ENCODE peak calls at places on chromosomes 12 and 14, in nine cellular contexts. D is endodermal cell, Z is lower lobe of right lung, T is Panc1, L is Peyer's patch, R is GM23338, W is PC-3, C is hepatocyte, Y is lung. E is an unnamed sample.
A peak's percentile ranks its signal among the peaks of the same experiment; 100 is the strongest.

GRCh38 chr14:22221508-22221907 is 367.5 kb downstream of the DAD1 start:
- DNase-seq in R (peak; percentile 61), L (no peak), W (peak; percentile 72), T (no peak), C (peak; percentile 27), Z (no peak), D (no peak), Y (no peak), E (no peak)

GRCh38 chr14:104999361-104999760 is 13.8 kb downstream of the CLBA1 start:
- DNase-seq in Z (peak; percentile 11), Y (no peak), C (no peak), L (no peak), W (no peak), T (no peak), D (no peak), R (no peak), E (no peak)

GRCh38 chr12:131613186-131613585 is 97.7 kb upstream of the SFSWAP start:
- DNase-seq in Y (no peak), Z (no peak), W (no peak), D (no peak), C (no peak), T (no peak), L (no peak), R (no peak), E (no peak)

GRCh38 chr12:26212988-26213387 is 17.6 kb downstream of the SSPN start:
- DNase-seq in Z (no peak), W (no peak), L (no peak), T (no peak), Y (no peak), D (no peak), C (no peak), R (no peak), E (no peak)

GRCh38 chr14:89364316-89364715 is 52.7 kb downstream of the FOXN3 start:
- DNase-seq in Z (no peak), C (no peak), D (no peak), Y (no peak), T (no peak), W (no peak), R (no peak), L (no peak), E (no peak)

GRCh38 chr14:55701638-55702037 is 121.6 kb downstream of the KTN1 start:
- DNase-seq in D (no peak), Y (no peak), T (no peak), L (no peak), C (no peak), W (peak; percentile 91), R (no peak), Z (no peak), E (no peak)

GRCh38 chr12:130968611-130969010 is 14.9 kb downstream of the ADGRD1 start:
- DNase-seq in Z (no peak), T (no peak), L (peak; percentile 6), R (no peak), D (no peak), C (no peak), W (no peak), Y (no peak), E (peak; percentile 16)

GRCh38 chr12:72433298-72433697 is 161.1 kb downstream of the TRHDE start:
- DNase-seq in D (no peak), W (no peak), R (no peak), T (no peak), L (no peak), Z (no peak), C (no peak), Y (no peak), E (no peak)

GRCh38 chr12:6229224-6229748 is 29.1 kb downstream of the CD9 start:
- DNase-seq in Z (peak; percentile 65), L (no peak), R (no peak), W (peak; percentile 87), D (no peak), Y (no peak), T (no peak), C (peak; percentile 78), E (peak; percentile 84)

GRCh38 chr12:84585996-84586395 is 326.6 kb downstream of the SLC6A15 start:
- DNase-seq in Y (no peak), R (no peak), C (no peak), L (no peak), D (no peak), W (peak; percentile 85), T (no peak), Z (no peak), E (no peak)

GRCh38 chr12:26177303-26177702 is 18.1 kb upstream of the SSPN start:
- DNase-seq in T (no peak), C (peak; percentile 38), W (peak; percentile 45), L (no peak), D (no peak), Y (no peak), R (no peak), Z (no peak), E (no peak)

GRCh38 chr12:39618701-39619100 is 902 bp downstream of the ABCD2 start:
- DNase-seq in L (no peak), W (no peak), Z (no peak), T (no peak), R (no peak), Y (no peak), C (no peak), D (no peak), E (no peak)

GRCh38 chr12:53532524-53533445 is 25.5 kb upstream of the NPFF start:
- DNase-seq in Y (no peak), D (no peak), C (no peak), L (no peak), T (no peak), R (no peak), Z (no peak), W (no peak), E (no peak)

GRCh38 chr12:56661979-56662638 is 16.3 kb upstream of the ATP5F1B start:
- DNase-seq in Z (no peak), W (no peak), L (no peak), D (peak; percentile 47), Y (no peak), T (no peak), C (no peak), R (no peak), E (peak; percentile 39)

GRCh38 chr12:79444089-79444488 is 246.7 kb downstream of the PAWR start:
- DNase-seq in C (no peak), T (no peak), W (peak; percentile 48), D (no peak), L (no peak), Z (no peak), R (no peak), Y (no peak), E (no peak)

GRCh38 chr14:62234849-62235248 is 472.6 kb downstream of the SNAPC1 start:
- DNase-seq in R (no peak), Z (no peak), D (no peak), W (no peak), L (no peak), C (no peak), Y (no peak), T (no peak), E (no peak)

GRCh38 chr12:71663561-71664410 is at the start of the genes THAP2 and ZFC3H1:
- DNase-seq in Y (peak; percentile 95), Z (peak; percentile 94), R (peak; percentile 100), L (peak; percentile 93), D (peak; percentile 98), W (peak; percentile 99), T (peak; percentile 94), C (peak; percentile 98), E (peak; percentile 97)

GRCh38 chr12:89927226-89927698 is 218.6 kb upstream of the ATP2B1 start:
- DNase-seq in D (no peak), Y (no peak), R (no peak), Z (no peak), L (no peak), C (no peak), W (no peak), T (no peak), E (no peak)

GRCh38 chr14:26323781-26324363 is 274.0 kb downstream of the NOVA1 start:
- DNase-seq in W (no peak), T (no peak), R (no peak), C (no peak), Y (no peak), D (no peak), Z (no peak), L (no peak), E (no peak)

DNA sequence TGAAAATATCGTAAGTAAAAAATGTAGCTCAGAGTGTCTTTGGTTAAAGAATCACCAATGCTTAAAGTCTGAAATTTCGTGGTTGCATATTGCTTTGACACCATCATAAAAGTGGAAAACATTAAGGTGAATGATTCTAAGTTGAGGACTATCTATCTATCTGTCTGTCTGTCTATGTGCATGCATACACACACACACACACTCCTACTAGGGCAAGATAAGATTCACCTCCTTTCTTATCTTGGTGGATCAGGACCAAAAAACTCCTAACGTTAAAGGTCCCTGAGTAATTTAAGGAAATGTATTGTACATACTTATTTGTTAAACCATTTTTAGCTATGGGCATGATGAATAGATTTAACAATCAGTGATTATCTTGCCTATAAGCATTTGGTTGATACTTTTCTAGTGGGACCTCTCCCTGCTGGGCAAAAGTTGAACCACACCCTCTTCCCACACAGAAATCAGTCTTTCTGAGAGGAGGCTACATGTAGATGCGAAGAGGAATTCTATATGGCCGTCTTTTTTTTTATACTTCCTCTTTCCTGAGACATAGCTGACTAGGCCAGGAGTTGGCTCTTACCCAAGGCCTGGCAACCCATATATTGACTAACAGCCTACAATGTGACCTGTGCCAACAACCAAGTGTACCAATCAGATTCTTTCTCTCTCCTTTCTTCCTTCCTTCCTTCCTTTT is 19.3 kb upstream of the LLPH start:
- DNase-seq in C (no peak), R (peak; percentile 43), D (peak; percentile 55), L (no peak), Z (peak; percentile 60), Y (peak; percentile 35), W (peak; percentile 15), T (no peak), E (peak; percentile 55)
- H3K27ac ChIP-seq in C (no peak overlapping the region), R (no peak overlapping the region), D (no peak overlapping the region), L (no peak overlapping the region), Z (no peak overlapping the region), Y (no peak overlapping the region), W (no peak overlapping the region), T (no peak overlapping the region), E (no peak overlapping the region)

GRCh38 chr12:91099373-91099772 is 11.9 kb downstream of the LUM start:
- DNase-seq in Y (no peak), D (no peak), W (peak; percentile 8), C (no peak), T (no peak), L (no peak), Z (no peak), R (no peak), E (no peak)
- H3K4me3 ChIP-seq in Y (no peak overlapping the region), D (no peak overlapping the region), W (no peak overlapping the region), C (no peak overlapping the region), T (no peak overlapping the region), L (no peak overlapping the region), Z (no peak overlapping the region), R (no peak overlapping the region), E (no peak overlapping the region)

GRCh38 chr14:70916300-70916699 is 9.0 kb downstream of the PCNX1 start:
- DNase-seq in L (no peak), D (no peak), C (no peak), R (no peak), W (peak; percentile 92), Z (no peak), T (no peak), Y (no peak), E (no peak)
- H3K36me3 ChIP-seq in L (no peaks in the 10 kb centered on the region), D (peaks cover 11% of the 10 kb centered on the region), C (no peaks in the 10 kb centered on the region), R (peaks cover 3% of the 10 kb centered on the region), W (no peaks in the 10 kb centered on the region), Z (no peaks in the 10 kb centered on the region), T (no peaks in the 10 kb centered on the region), Y (no peaks in the 10 kb centered on the region), E (no peaks in the 10 kb centered on the region)

DNA sequence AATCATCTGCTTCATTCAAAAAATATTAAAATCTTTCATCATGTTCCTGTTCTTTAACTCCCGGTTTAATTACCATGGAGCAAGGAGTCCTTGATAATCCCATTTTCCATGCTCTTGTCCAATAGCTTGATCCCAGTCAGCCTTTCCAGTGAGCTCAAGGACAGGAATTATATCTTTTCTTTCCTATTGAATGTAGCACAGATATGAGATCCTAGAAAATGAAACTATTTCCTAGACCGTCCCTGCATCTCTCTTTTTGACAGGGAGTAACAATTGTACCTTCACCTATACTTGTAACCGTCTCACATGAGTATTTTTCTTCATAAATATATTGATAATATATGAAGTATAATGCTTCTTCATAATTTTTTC is 35.6 kb downstream of the PIK3C2G start:
- DNase-seq in Z (no peak), D (no peak), R (no peak), T (no peak), Y (no peak), W (no peak), L (no peak), C (no peak), E (no peak)
- H3K27ac ChIP-seq in Z (no peak overlapping the region), D (no peak overlapping the region), R (peak overlapping the region; percentile 26), T (no peak overlapping the region), Y (no peak overlapping the region), W (no peak overlapping the region), L (no peak overlapping the region), C (no peak overlapping the region), E (no peak overlapping the region)

E was measured in tibial artery.